ENCODE peak calls at places on chromosomes 5 and 9, in five cellular contexts. E is EH; G is endodermal cell; H is hypothalamus; N is stimulated activated CD8-positive, alpha-beta memory T cell treated with anti-CD3 and anti-CD28 coated beads, Interleukin-12 subunit alpha, Interleukin-12 subunit beta, amount 100 ng/mL, for 4 hours. L is an unnamed sample.

GRCh38 chr5:148909766-148910165 is 83.4 kb downstream of the ADRB2 start:
- DNase-seq in E (peak; percentile 28), G (peak; percentile 32), H (no peak), N (no peak), L (no peak)

GRCh38 chr9:126587187-126588185 is 26.2 kb upstream of the LMX1B start:
- DNase-seq in E (no peak), G (peak; percentile 50), H (peak; percentile 57), N (no peak), L (no peak)

GRCh38 chr5:65508978-65509377 is 27.3 kb upstream of the ADAMTS6 start:
- DNase-seq in E (peak; percentile 3), G (no peak), H (no peak), N (no peak), L (no peak)

GRCh38 chr9:114372971-114373591 is 14.7 kb downstream of the AKNA start:
- DNase-seq in E (no peak), G (no peak), H (peak; percentile 21), N (peak; percentile 63), L (peak; percentile 88)

GRCh38 chr9:136007906-136008692 is 46.9 kb upstream of the UBAC1 start:
- DNase-seq in E (peak; percentile 82), G (no peak), H (no peak), N (no peak), L (no peak)

GRCh38 chr5:173420108-173420507 is 91.9 kb upstream of the STC2 start:
- DNase-seq in E (peak; percentile 53), G (no peak), H (no peak), N (no peak), L (no peak)

GRCh38 chr5:98570661-98571181 is 202.7 kb upstream of the RGMB start:
- DNase-seq in E (peak; percentile 55), G (no peak), H (no peak), N (no peak), L (no peak)

GRCh38 chr9:101315129-101315459 is 69.7 kb downstream of the BAAT start:
- DNase-seq in E (no peak), G (no peak), H (no peak), N (no peak), L (no peak)

GRCh38 chr9:2967779-2968178 is 123.9 kb upstream of the PUM3 start:
- DNase-seq in E (peak; percentile 29), G (no peak), H (no peak), N (no peak), L (no peak)

GRCh38 chr5:172545291-172545761 is 91.0 kb upstream of the SH3PXD2B start:
- DNase-seq in E (no peak), G (peak; percentile 33), H (no peak), N (no peak), L (no peak)

GRCh38 chr5:64923151-64923685 is 154.5 kb downstream of the CWC27 start:
- DNase-seq in E (peak; percentile 50), G (peak; percentile 40), H (no peak), N (no peak), L (no peak)

L was measured in GM06990.